ENCODE peak calls at places on chromosomes 12 and 14, in five cellular contexts. One of them, this sample, is unnamed.

GRCh38 chr12:110224379-110225304 is 56.4 kb upstream of the ATP2A2 start:
- DNase-seq in A673: peak
- DNase-seq in AG04450: peak
- DNase-seq in foreskin fibroblast: peak
- DNase-seq in LNCaP clone FGC: peak
- DNase-seq in this sample: peak

GRCh38 chr12:110124184-110124995 is at the start of gene IFT81:
- DNase-seq in AG04450: peak
- DNase-seq in foreskin fibroblast: peak
- DNase-seq in A673: peak
- DNase-seq in LNCaP clone FGC: peak
- DNase-seq in this sample: no peak

GRCh38 chr12:39575498-39575875 is 44.1 kb downstream of the ABCD2 start:
- DNase-seq in foreskin fibroblast: no peak
- DNase-seq in AG04450: no peak
- DNase-seq in A673: no peak
- DNase-seq in LNCaP clone FGC: no peak
- DNase-seq in this sample: no peak

GRCh38 chr12:32828552-32828951 is 68.0 kb downstream of the PKP2 start:
- DNase-seq in LNCaP clone FGC: no peak
- DNase-seq in foreskin fibroblast: no peak
- DNase-seq in AG04450: no peak
- DNase-seq in A673: no peak
- DNase-seq in this sample: no peak

GRCh38 chr12:48184549-48184922 is 1.1 kb downstream of the CCDC184 start:
- DNase-seq in A673: no peak
- DNase-seq in AG04450: no peak
- DNase-seq in foreskin fibroblast: peak
- DNase-seq in LNCaP clone FGC: no peak
- DNase-seq in this sample: no peak

GRCh38 chr12:47397664-47398281 is 308.1 kb downstream of the RPAP3 start:
- DNase-seq in AG04450: no peak
- DNase-seq in LNCaP clone FGC: peak
- DNase-seq in A673: peak
- DNase-seq in foreskin fibroblast: peak
- DNase-seq in this sample: no peak

GRCh38 chr12:80754259-80754658 is 37.5 kb downstream of the MYF5 start:
- DNase-seq in AG04450: no peak
- DNase-seq in foreskin fibroblast: no peak
- DNase-seq in A673: no peak
- DNase-seq in LNCaP clone FGC: no peak
- DNase-seq in this sample: no peak

GRCh38 chr12:93571360-93571853 is 1.1 kb upstream of the SOCS2 start:
- DNase-seq in LNCaP clone FGC: no peak
- DNase-seq in A673: peak
- DNase-seq in foreskin fibroblast: peak
- DNase-seq in AG04450: no peak
- DNase-seq in this sample: no peak

GRCh38 chr12:34597548-34598351 is 575.5 kb downstream of the ALG10 start:
- DNase-seq in foreskin fibroblast: no peak
- DNase-seq in A673: no peak
- DNase-seq in AG04450: no peak
- DNase-seq in LNCaP clone FGC: no peak
- DNase-seq in this sample: no peak

GRCh38 chr12:94553130-94553519 is 93.5 kb upstream of the CEP83 start:
- DNase-seq in A673: no peak
- DNase-seq in LNCaP clone FGC: no peak
- DNase-seq in AG04450: no peak
- DNase-seq in foreskin fibroblast: peak
- DNase-seq in this sample: no peak

GRCh38 chr14:96362071-96362964 is 823 bp downstream of the ATG2B start:
- DNase-seq in LNCaP clone FGC: peak
- DNase-seq in A673: peak
- DNase-seq in foreskin fibroblast: peak
- DNase-seq in AG04450: no peak
- DNase-seq in this sample: no peak

GRCh38 chr12:94686834-94687628 is 36.7 kb upstream of the TMCC3 start:
- DNase-seq in AG04450: no peak
- DNase-seq in LNCaP clone FGC: no peak
- DNase-seq in foreskin fibroblast: no peak
- DNase-seq in A673: no peak
- DNase-seq in this sample: no peak

GRCh38 chr14:34693228-34693939 is 21.0 kb downstream of the CFL2 start:
- DNase-seq in foreskin fibroblast: no peak
- DNase-seq in LNCaP clone FGC: no peak
- DNase-seq in AG04450: no peak
- DNase-seq in A673: peak
- DNase-seq in this sample: no peak

GRCh38 chr12:4050340-4050739 is 177.1 kb upstream of the PARP11 start:
- DNase-seq in AG04450: no peak
- DNase-seq in foreskin fibroblast: no peak
- DNase-seq in LNCaP clone FGC: no peak
- DNase-seq in A673: no peak
- DNase-seq in this sample: no peak

GRCh38 chr12:120142231-120142877 is 25.8 kb upstream of the RAB35 start:
- DNase-seq in A673: no peak
- DNase-seq in AG04450: no peak
- DNase-seq in foreskin fibroblast: peak
- DNase-seq in LNCaP clone FGC: peak
- DNase-seq in this sample: no peak

GRCh38 chr14:65462411-65462810 is 49.9 kb downstream of the FUT8 start:
- DNase-seq in foreskin fibroblast: peak
- DNase-seq in LNCaP clone FGC: no peak
- DNase-seq in AG04450: peak
- DNase-seq in A673: no peak
- DNase-seq in this sample: peak

GRCh38 chr14:68510201-68510600 is 282.7 kb downstream of the ZFP36L1 start:
- DNase-seq in AG04450: no peak
- DNase-seq in LNCaP clone FGC: no peak
- DNase-seq in A673: peak
- DNase-seq in foreskin fibroblast: peak
- DNase-seq in this sample: peak

GRCh38 chr12:1880153-1880845 is 38.2 kb downstream of the CACNA2D4 start:
- DNase-seq in A673: no peak
- DNase-seq in AG04450: no peak
- DNase-seq in LNCaP clone FGC: no peak
- DNase-seq in foreskin fibroblast: no peak
- DNase-seq in this sample: no peak

GRCh38 chr14:93706360-93706955 is 81.8 kb downstream of the PRIMA1 start:
- DNase-seq in LNCaP clone FGC: no peak
- DNase-seq in A673: no peak
- DNase-seq in AG04450: no peak
- DNase-seq in foreskin fibroblast: no peak
- DNase-seq in this sample: no peak

GRCh38 chr12:29216797-29217583 is 67.9 kb downstream of the FAR2 start:
- DNase-seq in AG04450: no peak
- DNase-seq in foreskin fibroblast: peak
- DNase-seq in LNCaP clone FGC: no peak
- DNase-seq in A673: peak
- DNase-seq in this sample: no peak

GRCh38 chr14:58272589-58273372 is 25.6 kb upstream of the ARID4A start:
- DNase-seq in LNCaP clone FGC: peak
- DNase-seq in AG04450: peak
- DNase-seq in foreskin fibroblast: peak
- DNase-seq in A673: peak
- DNase-seq in this sample: peak

GRCh38 chr14:57317248-57317833 is 48.6 kb downstream of the AP5M1 start:
- DNase-seq in LNCaP clone FGC: peak
- DNase-seq in A673: peak
- DNase-seq in foreskin fibroblast: peak
- DNase-seq in AG04450: peak
- DNase-seq in this sample: peak

GRCh38 chr12:5085896-5086295 is 42.2 kb downstream of the KCNA5 start:
- DNase-seq in A673: peak
- DNase-seq in LNCaP clone FGC: no peak
- DNase-seq in AG04450: peak
- DNase-seq in foreskin fibroblast: peak
- DNase-seq in this sample: peak

GRCh38 chr12:27274706-27275105 is 30.6 kb downstream of the STK38L start:
- DNase-seq in LNCaP clone FGC: no peak
- DNase-seq in A673: no peak
- DNase-seq in foreskin fibroblast: no peak
- DNase-seq in AG04450: no peak
- DNase-seq in this sample: no peak

GRCh38 chr12:95318071-95318545 is 100.5 kb downstream of the VEZT start:
- DNase-seq in A673: no peak
- DNase-seq in foreskin fibroblast: peak
- DNase-seq in LNCaP clone FGC: peak
- DNase-seq in AG04450: peak
- DNase-seq in this sample: no peak

GRCh38 chr12:22656376-22656775 is 31.4 kb downstream of the ETNK1 start:
- DNase-seq in A673: no peak
- DNase-seq in LNCaP clone FGC: no peak
- DNase-seq in foreskin fibroblast: no peak
- DNase-seq in AG04450: no peak
- DNase-seq in this sample: no peak

GRCh38 chr12:18243238-18243637 is 18.1 kb upstream of the PIK3C2G start:
- DNase-seq in foreskin fibroblast: no peak
- DNase-seq in A673: no peak
- DNase-seq in AG04450: no peak
- DNase-seq in LNCaP clone FGC: no peak
- DNase-seq in this sample: no peak

GRCh38 chr12:54294152-54294913 is 6.5 kb downstream of the NFE2 start:
- DNase-seq in LNCaP clone FGC: no peak
- DNase-seq in A673: no peak
- DNase-seq in AG04450: no peak
- DNase-seq in foreskin fibroblast: peak
- DNase-seq in this sample: no peak

GRCh38 chr14:103031956-103032355 is 25.4 kb downstream of the CDC42BPB start:
- DNase-seq in AG04450: no peak
- DNase-seq in foreskin fibroblast: peak
- DNase-seq in A673: no peak
- DNase-seq in LNCaP clone FGC: no peak
- DNase-seq in this sample: no peak
- TF ChIP-seq CTCF in AG04450: no peak
- TF ChIP-seq CTCF in foreskin fibroblast: no peak
- TF ChIP-seq CTCF in A673: no peak
- TF ChIP-seq CTCF in LNCaP clone FGC: peak
- TF ChIP-seq CTCF in this sample: no peak

GRCh38 chr14:75002392-75003249 is at the start of gene EIF2B2:
- DNase-seq in AG04450: peak
- DNase-seq in foreskin fibroblast: peak
- DNase-seq in LNCaP clone FGC: peak
- DNase-seq in A673: peak
- DNase-seq in this sample: peak
- TF ChIP-seq CTCF in AG04450: no peak
- TF ChIP-seq CTCF in foreskin fibroblast: no peak
- TF ChIP-seq CTCF in LNCaP clone FGC: no peak
- TF ChIP-seq CTCF in A673: no peak
- TF ChIP-seq CTCF in this sample: no peak

GRCh38 chr14:76201162-76201561 is 49.4 kb downstream of the GPATCH2L start:
- DNase-seq in foreskin fibroblast: peak
- DNase-seq in AG04450: peak
- DNase-seq in LNCaP clone FGC: no peak
- DNase-seq in A673: peak
- DNase-seq in this sample: peak

GRCh38 chr14:76208340-76208739 is 56.6 kb downstream of the GPATCH2L start:
- DNase-seq in A673: no peak
- DNase-seq in LNCaP clone FGC: no peak
- DNase-seq in AG04450: no peak
- DNase-seq in foreskin fibroblast: no peak
- DNase-seq in this sample: no peak

GRCh38 chr14:76203086-76204001 is 51.6 kb downstream of the GPATCH2L start:
- DNase-seq in LNCaP clone FGC: no peak
- DNase-seq in AG04450: peak
- DNase-seq in foreskin fibroblast: peak
- DNase-seq in A673: no peak
- DNase-seq in this sample: peak

GRCh38 chr14:76204436-76205230 is 52.9 kb downstream of the GPATCH2L start:
- DNase-seq in A673: no peak
- DNase-seq in foreskin fibroblast: no peak
- DNase-seq in LNCaP clone FGC: no peak
- DNase-seq in AG04450: no peak
- DNase-seq in this sample: no peak

GRCh38 chr14:76205708-76206107 is 54.0 kb downstream of the GPATCH2L start:
- DNase-seq in LNCaP clone FGC: no peak
- DNase-seq in foreskin fibroblast: no peak
- DNase-seq in AG04450: no peak
- DNase-seq in A673: no peak
- DNase-seq in this sample: no peak
- TF ChIP-seq CTCF in LNCaP clone FGC: no peak
- TF ChIP-seq CTCF in foreskin fibroblast: no peak
- TF ChIP-seq CTCF in AG04450: no peak
- TF ChIP-seq CTCF in A673: no peak
- TF ChIP-seq CTCF in this sample: no peak

GRCh38 chr12:91565246-91565645 is 382.6 kb upstream of the DCN start:
- DNase-seq in LNCaP clone FGC: no peak
- DNase-seq in A673: no peak
- DNase-seq in foreskin fibroblast: peak
- DNase-seq in AG04450: no peak
- DNase-seq in this sample: no peak

GRCh38 chr12:91563011-91563410 is 380.4 kb upstream of the DCN start:
- DNase-seq in A673: no peak
- DNase-seq in AG04450: no peak
- DNase-seq in LNCaP clone FGC: no peak
- DNase-seq in foreskin fibroblast: peak
- DNase-seq in this sample: no peak

GRCh38 chr12:91566328-91567099 is 383.9 kb upstream of the DCN start:
- DNase-seq in LNCaP clone FGC: no peak
- DNase-seq in foreskin fibroblast: no peak
- DNase-seq in AG04450: no peak
- DNase-seq in A673: no peak
- DNase-seq in this sample: no peak

GRCh38 chr12:91567100-91567485 is 384.5 kb upstream of the DCN start:
- DNase-seq in foreskin fibroblast: peak
- DNase-seq in LNCaP clone FGC: no peak
- DNase-seq in AG04450: no peak
- DNase-seq in A673: no peak
- DNase-seq in this sample: no peak

GRCh38 chr12:91565816-91566215 is 383.2 kb upstream of the DCN start:
- DNase-seq in LNCaP clone FGC: no peak
- DNase-seq in A673: no peak
- DNase-seq in foreskin fibroblast: no peak
- DNase-seq in AG04450: no peak
- DNase-seq in this sample: no peak
- TF ChIP-seq CTCF in LNCaP clone FGC: no peak
- TF ChIP-seq CTCF in A673: no peak
- TF ChIP-seq CTCF in foreskin fibroblast: no peak
- TF ChIP-seq CTCF in AG04450: no peak
- TF ChIP-seq CTCF in this sample: no peak